ENCODE peak calls at places on chromosomes 5 and 9, in five cellular contexts. One of them, this sample, is unnamed.

GRCh38 chr5:159912033-159912800 is 4.1 kb upstream of the ADRA1B start:
- DNase-seq in IMR-90: peak; percentile 65
- DNase-seq in CD8-positive, alpha-beta memory T cell: no peak
- DNase-seq in heart left ventricle: no peak
- DNase-seq in upper lobe of right lung: no peak
- DNase-seq in this sample: no peak

GRCh38 chr9:21591221-21592062 is 109.3 kb upstream of the IFNE start:
- DNase-seq in IMR-90: peak; percentile 99
- DNase-seq in CD8-positive, alpha-beta memory T cell: no peak
- DNase-seq in heart left ventricle: peak; percentile 50
- DNase-seq in upper lobe of right lung: no peak
- DNase-seq in this sample: peak; percentile 25

GRCh38 chr5:111486055-111486454 is 26.3 kb downstream of the STARD4 start:
- DNase-seq in IMR-90: no peak
- DNase-seq in CD8-positive, alpha-beta memory T cell: no peak
- DNase-seq in heart left ventricle: no peak
- DNase-seq in upper lobe of right lung: no peak
- DNase-seq in this sample: no peak

GRCh38 chr9:99565203-99565602 is 256.5 kb upstream of the NR4A3 start:
- DNase-seq in IMR-90: no peak
- DNase-seq in CD8-positive, alpha-beta memory T cell: no peak
- DNase-seq in heart left ventricle: peak; percentile 66
- DNase-seq in upper lobe of right lung: no peak
- DNase-seq in this sample: no peak

GRCh38 chr5:180197016-180197702 is 11.9 kb downstream of the RASGEF1C start:
- DNase-seq in IMR-90: no peak
- DNase-seq in CD8-positive, alpha-beta memory T cell: no peak
- DNase-seq in heart left ventricle: no peak
- DNase-seq in upper lobe of right lung: peak; percentile 52
- DNase-seq in this sample: no peak

GRCh38 chr5:137734962-137735530 is 843 bp downstream of the KLHL3 start:
- DNase-seq in IMR-90: peak; percentile 52
- DNase-seq in CD8-positive, alpha-beta memory T cell: no peak
- DNase-seq in heart left ventricle: no peak
- DNase-seq in upper lobe of right lung: peak; percentile 63
- DNase-seq in this sample: no peak

GRCh38 chr5:67581203-67581602 is 384.6 kb upstream of the CD180 start:
- DNase-seq in IMR-90: no peak
- DNase-seq in CD8-positive, alpha-beta memory T cell: no peak
- DNase-seq in heart left ventricle: no peak
- DNase-seq in upper lobe of right lung: no peak
- DNase-seq in this sample: no peak

GRCh38 chr5:116276952-116277351 is 192.1 kb downstream of the COMMD10 start:
- DNase-seq in IMR-90: no peak
- DNase-seq in CD8-positive, alpha-beta memory T cell: no peak
- DNase-seq in heart left ventricle: no peak
- DNase-seq in upper lobe of right lung: no peak
- DNase-seq in this sample: no peak

GRCh38 chr9:130465383-130466096 is 20.8 kb downstream of the ASS1 start:
- DNase-seq in IMR-90: no peak
- DNase-seq in CD8-positive, alpha-beta memory T cell: no peak
- DNase-seq in heart left ventricle: no peak
- DNase-seq in upper lobe of right lung: no peak
- DNase-seq in this sample: no peak

GRCh38 chr9:93028448-93029006 is 30.0 kb upstream of the SUSD3 start:
- DNase-seq in IMR-90: no peak
- DNase-seq in CD8-positive, alpha-beta memory T cell: peak; percentile 60
- DNase-seq in heart left ventricle: no peak
- DNase-seq in upper lobe of right lung: no peak
- DNase-seq in this sample: no peak

GRCh38 chr5:91403404-91403803 is 20.3 kb upstream of the ARRDC3 start:
- DNase-seq in IMR-90: peak; percentile 53
- DNase-seq in CD8-positive, alpha-beta memory T cell: no peak
- DNase-seq in heart left ventricle: no peak
- DNase-seq in upper lobe of right lung: no peak
- DNase-seq in this sample: no peak

GRCh38 chr9:27573699-27574265 is 501 bp upstream of the C9orf72 start:
- DNase-seq in IMR-90: peak; percentile 99
- DNase-seq in CD8-positive, alpha-beta memory T cell: peak; percentile 94
- DNase-seq in heart left ventricle: peak; percentile 91
- DNase-seq in upper lobe of right lung: peak; percentile 95
- DNase-seq in this sample: peak; percentile 98

GRCh38 chr5:6856658-6857057 is 143.4 kb downstream of the TENT4A start:
- DNase-seq in IMR-90: no peak
- DNase-seq in CD8-positive, alpha-beta memory T cell: no peak
- DNase-seq in heart left ventricle: no peak
- DNase-seq in upper lobe of right lung: no peak
- DNase-seq in this sample: no peak

GRCh38 chr5:111584651-111585050 is 72.3 kb upstream of the STARD4 start:
- DNase-seq in IMR-90: peak; percentile 75
- DNase-seq in CD8-positive, alpha-beta memory T cell: no peak
- DNase-seq in heart left ventricle: no peak
- DNase-seq in upper lobe of right lung: no peak
- DNase-seq in this sample: no peak

GRCh38 chr9:81653240-81653639 is 36.1 kb downstream of the TLE1 start:
- DNase-seq in IMR-90: peak; percentile 87
- DNase-seq in CD8-positive, alpha-beta memory T cell: no peak
- DNase-seq in heart left ventricle: no peak
- DNase-seq in upper lobe of right lung: no peak
- DNase-seq in this sample: no peak

GRCh38 chr5:180330810-180331646 is 22.1 kb downstream of the GFPT2 start:
- DNase-seq in IMR-90: peak; percentile 99
- DNase-seq in CD8-positive, alpha-beta memory T cell: no peak
- DNase-seq in heart left ventricle: no peak
- DNase-seq in upper lobe of right lung: no peak
- DNase-seq in this sample: no peak

GRCh38 chr5:21663082-21663481 is 1190.1 kb downstream of the CDH12 start:
- DNase-seq in IMR-90: no peak
- DNase-seq in CD8-positive, alpha-beta memory T cell: no peak
- DNase-seq in heart left ventricle: peak; percentile 47
- DNase-seq in upper lobe of right lung: no peak
- DNase-seq in this sample: no peak

GRCh38 chr9:4146293-4146692 is 153.6 kb downstream of the GLIS3 start:
- DNase-seq in IMR-90: no peak
- DNase-seq in CD8-positive, alpha-beta memory T cell: no peak
- DNase-seq in heart left ventricle: no peak
- DNase-seq in upper lobe of right lung: no peak
- DNase-seq in this sample: no peak

GRCh38 chr5:35470866-35471265 is 146.8 kb upstream of the SPEF2 start:
- DNase-seq in IMR-90: peak; percentile 13
- DNase-seq in CD8-positive, alpha-beta memory T cell: no peak
- DNase-seq in heart left ventricle: no peak
- DNase-seq in upper lobe of right lung: no peak
- DNase-seq in this sample: no peak

GRCh38 chr9:18623201-18623600 is 149.2 kb downstream of the ADAMTSL1 start:
- DNase-seq in IMR-90: no peak
- DNase-seq in CD8-positive, alpha-beta memory T cell: no peak
- DNase-seq in heart left ventricle: no peak
- DNase-seq in upper lobe of right lung: no peak
- DNase-seq in this sample: no peak

GRCh38 chr5:170233358-170233892 is 640 bp downstream of the C5orf58 start:
- DNase-seq in IMR-90: no peak
- DNase-seq in CD8-positive, alpha-beta memory T cell: no peak
- DNase-seq in heart left ventricle: no peak
- DNase-seq in upper lobe of right lung: no peak
- DNase-seq in this sample: no peak

GRCh38 chr9:109010676-109011655 is 2.3 kb downstream of the CTNNAL1 start:
- DNase-seq in IMR-90: peak; percentile 93
- DNase-seq in CD8-positive, alpha-beta memory T cell: peak; percentile 11
- DNase-seq in heart left ventricle: no peak
- DNase-seq in upper lobe of right lung: no peak
- DNase-seq in this sample: no peak
- H3K4me3 ChIP-seq in IMR-90: no peak overlapping the region
- H3K4me3 ChIP-seq in CD8-positive, alpha-beta memory T cell: no peak overlapping the region
- H3K4me3 ChIP-seq in heart left ventricle: no peak overlapping the region
- H3K4me3 ChIP-seq in upper lobe of right lung: peak overlapping the region; percentile 80
- H3K4me3 ChIP-seq in this sample: peak overlapping the region; percentile 94

GRCh38 chr9:37944266-37944650 is 40.3 kb upstream of the SLC25A51 start:
- DNase-seq in IMR-90: no peak
- DNase-seq in CD8-positive, alpha-beta memory T cell: no peak
- DNase-seq in heart left ventricle: no peak
- DNase-seq in upper lobe of right lung: no peak
- DNase-seq in this sample: no peak
- H3K4me1 ChIP-seq in IMR-90: peaks cover 41% of the 10 kb centered on the region
- H3K4me1 ChIP-seq in CD8-positive, alpha-beta memory T cell: no peaks in the 10 kb centered on the region
- H3K4me1 ChIP-seq in heart left ventricle: peaks cover 45% of the 10 kb centered on the region
- H3K4me1 ChIP-seq in upper lobe of right lung: peaks cover 45% of the 10 kb centered on the region
- H3K4me1 ChIP-seq in this sample: peaks cover 60% of the 10 kb centered on the region

GRCh38 chr9:124505901-124506346 is 1.3 kb downstream of the NR5A1 start:
- DNase-seq in IMR-90: no peak
- DNase-seq in CD8-positive, alpha-beta memory T cell: no peak
- DNase-seq in heart left ventricle: no peak
- DNase-seq in upper lobe of right lung: no peak
- DNase-seq in this sample: no peak
- H3K27me3 ChIP-seq in IMR-90: peaks cover 60% of the 10 kb centered on the region
- H3K27me3 ChIP-seq in CD8-positive, alpha-beta memory T cell: peaks cover 14% of the 10 kb centered on the region
- H3K27me3 ChIP-seq in heart left ventricle: peaks cover 47% of the 10 kb centered on the region
- H3K27me3 ChIP-seq in upper lobe of right lung: peaks cover 45% of the 10 kb centered on the region
- H3K27me3 ChIP-seq in this sample: peaks cover 6% of the 10 kb centered on the region

DNA sequence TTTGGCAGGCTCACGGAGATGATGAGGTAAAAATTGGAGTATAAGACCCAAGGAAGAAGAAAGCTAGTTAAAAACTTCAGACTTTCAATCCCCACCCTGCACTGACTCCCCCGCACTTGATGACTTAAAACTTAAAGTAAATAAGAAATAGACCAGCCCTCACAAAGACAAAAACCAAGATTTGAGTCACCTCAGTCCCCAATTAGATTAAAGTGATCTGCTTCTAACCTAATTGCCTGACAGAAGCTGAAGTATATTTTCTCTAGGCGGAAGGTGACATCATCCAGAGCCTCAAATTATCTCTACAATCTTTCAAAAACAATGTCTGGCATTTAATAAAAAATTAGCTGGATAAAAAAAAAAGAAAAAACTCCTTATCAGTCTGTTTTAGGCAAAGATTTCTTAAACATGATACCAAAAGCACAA is 124.1 kb upstream of the PJA2 start:
- DNase-seq in IMR-90: no peak
- DNase-seq in CD8-positive, alpha-beta memory T cell: no peak
- DNase-seq in heart left ventricle: no peak
- DNase-seq in upper lobe of right lung: no peak
- DNase-seq in this sample: no peak
- H3K4me3 ChIP-seq in IMR-90: no peak overlapping the region
- H3K4me3 ChIP-seq in CD8-positive, alpha-beta memory T cell: no peak overlapping the region
- H3K4me3 ChIP-seq in heart left ventricle: no peak overlapping the region
- H3K4me3 ChIP-seq in upper lobe of right lung: no peak overlapping the region
- H3K4me3 ChIP-seq in this sample: peak overlapping the region; percentile 9

DNA sequence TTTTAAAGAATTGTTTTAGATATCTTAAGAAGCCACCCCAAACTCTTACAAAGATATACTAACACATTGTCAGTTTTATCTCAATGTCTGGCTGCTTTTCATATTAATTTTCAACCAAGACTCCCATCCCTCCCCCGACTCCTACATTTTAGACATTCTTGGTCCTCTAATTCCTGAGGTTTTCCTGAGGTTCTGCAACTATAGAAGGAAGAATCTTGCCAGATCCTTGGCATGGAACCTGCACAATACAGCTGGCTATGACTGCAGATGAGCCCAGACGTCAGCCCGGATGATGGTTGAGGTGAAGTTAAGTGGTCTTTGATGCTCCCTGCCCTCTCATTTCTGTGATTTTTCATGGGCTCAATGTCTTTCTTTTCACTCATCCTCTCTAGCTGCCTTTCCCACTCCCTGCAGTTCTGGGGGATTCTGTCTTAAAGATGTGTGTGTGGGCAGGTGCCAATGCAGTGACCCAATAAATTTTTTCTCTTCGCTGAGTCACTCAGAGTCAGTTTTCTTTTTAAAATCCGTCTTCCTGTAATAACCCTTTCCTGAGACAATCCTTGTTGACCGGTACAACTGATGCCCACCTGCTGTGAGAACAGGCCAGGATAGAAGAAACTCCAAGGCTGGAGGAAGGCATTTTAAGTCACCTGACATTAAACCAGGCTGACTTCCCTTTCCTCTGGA is 237.8 kb upstream of the GAS1 start:
- DNase-seq in IMR-90: peak; percentile 37
- DNase-seq in CD8-positive, alpha-beta memory T cell: no peak
- DNase-seq in heart left ventricle: no peak
- DNase-seq in upper lobe of right lung: no peak
- DNase-seq in this sample: no peak
- H3K4me1 ChIP-seq in IMR-90: peaks cover 11% of the 10 kb centered on the region
- H3K4me1 ChIP-seq in CD8-positive, alpha-beta memory T cell: no peaks in the 10 kb centered on the region
- H3K4me1 ChIP-seq in heart left ventricle: no peaks in the 10 kb centered on the region
- H3K4me1 ChIP-seq in upper lobe of right lung: no peaks in the 10 kb centered on the region
- H3K4me1 ChIP-seq in this sample: no peaks in the 10 kb centered on the region

DNA sequence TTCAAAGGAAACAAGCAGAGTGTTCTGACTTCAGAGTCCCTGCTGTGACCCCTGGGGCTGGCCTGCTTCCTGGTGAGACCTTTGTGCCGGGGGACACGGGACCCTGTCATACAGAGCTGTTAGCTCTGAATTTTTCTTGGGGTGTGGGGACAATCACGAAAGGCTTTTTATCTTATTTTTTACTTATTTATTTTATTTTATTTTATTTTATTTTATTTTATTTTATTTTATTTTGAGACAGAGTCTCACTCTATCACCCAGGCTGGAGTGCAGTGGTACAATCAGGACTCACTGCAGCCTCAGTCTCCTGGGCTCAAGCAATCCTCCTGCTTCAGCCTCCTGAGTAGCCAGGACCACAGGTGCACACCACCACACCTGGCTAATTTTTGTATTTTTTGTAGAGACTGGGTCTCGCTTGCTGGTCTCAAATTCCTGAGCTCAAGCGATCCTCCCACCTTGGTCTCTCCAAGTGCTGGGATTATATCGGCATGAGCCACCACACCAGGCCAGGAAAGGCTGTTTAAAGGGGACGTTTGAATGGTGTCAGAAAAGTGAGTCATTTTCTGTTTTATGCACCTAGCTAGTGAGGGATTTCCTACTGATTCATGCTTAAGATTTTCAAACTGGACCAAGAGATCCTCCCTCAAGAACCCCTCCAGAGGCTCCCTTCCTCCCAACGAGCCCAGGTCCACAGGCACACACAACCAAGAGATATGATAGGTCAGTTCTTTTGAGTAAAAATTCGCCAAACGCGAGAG is 75.7 kb downstream of the OLFM1 start:
- DNase-seq in IMR-90: no peak
- DNase-seq in CD8-positive, alpha-beta memory T cell: no peak
- DNase-seq in heart left ventricle: no peak
- DNase-seq in upper lobe of right lung: no peak
- DNase-seq in this sample: no peak
- H3K27me3 ChIP-seq in IMR-90: no peaks in the 10 kb centered on the region
- H3K27me3 ChIP-seq in CD8-positive, alpha-beta memory T cell: no peaks in the 10 kb centered on the region
- H3K27me3 ChIP-seq in heart left ventricle: peaks cover 74% of the 10 kb centered on the region
- H3K27me3 ChIP-seq in upper lobe of right lung: peaks cover 11% of the 10 kb centered on the region
- H3K27me3 ChIP-seq in this sample: no peaks in the 10 kb centered on the region

GRCh38 chr9:136587944-136588662 is 42.3 kb upstream of the NOTCH1 start:
- DNase-seq in IMR-90: no peak
- DNase-seq in CD8-positive, alpha-beta memory T cell: no peak
- DNase-seq in heart left ventricle: peak; percentile 60
- DNase-seq in upper lobe of right lung: no peak
- DNase-seq in this sample: no peak
- H3K4me3 ChIP-seq in IMR-90: no peak overlapping the region
- H3K4me3 ChIP-seq in CD8-positive, alpha-beta memory T cell: peak overlapping the region; percentile 27
- H3K4me3 ChIP-seq in heart left ventricle: no peak overlapping the region
- H3K4me3 ChIP-seq in upper lobe of right lung: no peak overlapping the region
- H3K4me3 ChIP-seq in this sample: no peak overlapping the region